ENCODE peak calls at places on chromosome 11, in seven cellular contexts. One of them, this sample, is unnamed.
A peak's percentile ranks its signal among the peaks of the same experiment; 100 is the strongest.

GRCh38 chr11:4881860-4882500 is at the start of gene OR51T1:
- DNase-seq in SK-N-SH: no peak
- DNase-seq in HepG2: no peak
- DNase-seq in GM12878: no peak
- DNase-seq in HCT116: no peak
- DNase-seq in H1: no peak
- DNase-seq in K562: peak; percentile 32
- DNase-seq in this sample: no peak

GRCh38 chr11:119432484-119433368 is 9.8 kb upstream of the THY1 start:
- DNase-seq in HepG2: no peak
- DNase-seq in K562: no peak
- DNase-seq in GM12878: no peak
- DNase-seq in SK-N-SH: peak; percentile 56
- DNase-seq in HCT116: no peak
- DNase-seq in H1: no peak
- DNase-seq in this sample: no peak

GRCh38 chr11:128716231-128716630 is 22.4 kb downstream of the FLI1 start:
- DNase-seq in HepG2: no peak
- DNase-seq in GM12878: no peak
- DNase-seq in HCT116: no peak
- DNase-seq in H1: no peak
- DNase-seq in K562: no peak
- DNase-seq in SK-N-SH: no peak
- DNase-seq in this sample: no peak

GRCh38 chr11:67486481-67487195 is 3.8 kb downstream of the AIP start:
- DNase-seq in SK-N-SH: no peak
- DNase-seq in H1: no peak
- DNase-seq in HCT116: no peak
- DNase-seq in K562: no peak
- DNase-seq in HepG2: no peak
- DNase-seq in GM12878: peak; percentile 87
- DNase-seq in this sample: no peak

GRCh38 chr11:62132188-62132587 is 8.4 kb downstream of the INCENP start:
- DNase-seq in K562: no peak
- DNase-seq in HCT116: no peak
- DNase-seq in HepG2: no peak
- DNase-seq in SK-N-SH: peak; percentile 9
- DNase-seq in GM12878: no peak
- DNase-seq in H1: no peak
- DNase-seq in this sample: no peak

GRCh38 chr11:71286701-71287643 is 34.6 kb upstream of the SHANK2 start:
- DNase-seq in HCT116: no peak
- DNase-seq in K562: no peak
- DNase-seq in H1: no peak
- DNase-seq in SK-N-SH: peak; percentile 61
- DNase-seq in GM12878: no peak
- DNase-seq in HepG2: peak; percentile 38
- DNase-seq in this sample: no peak

GRCh38 chr11:132111341-132111740 is 740.9 kb downstream of the NTM start:
- DNase-seq in GM12878: no peak
- DNase-seq in H1: no peak
- DNase-seq in SK-N-SH: no peak
- DNase-seq in HepG2: no peak
- DNase-seq in HCT116: no peak
- DNase-seq in K562: no peak
- DNase-seq in this sample: no peak

GRCh38 chr11:32829157-32829679 is 509 bp upstream of the PRRG4 start:
- DNase-seq in HepG2: no peak
- DNase-seq in H1: no peak
- DNase-seq in SK-N-SH: no peak
- DNase-seq in K562: no peak
- DNase-seq in HCT116: no peak
- DNase-seq in GM12878: no peak
- DNase-seq in this sample: no peak

GRCh38 chr11:4495986-4496385 is 13.5 kb downstream of the OR52K1 start:
- DNase-seq in HepG2: no peak
- DNase-seq in H1: no peak
- DNase-seq in HCT116: no peak
- DNase-seq in GM12878: no peak
- DNase-seq in K562: no peak
- DNase-seq in SK-N-SH: no peak
- DNase-seq in this sample: no peak

GRCh38 chr11:27722945-27723344 is 22.7 kb upstream of the BDNF start:
- DNase-seq in K562: no peak
- DNase-seq in HCT116: no peak
- DNase-seq in H1: peak; percentile 66
- DNase-seq in HepG2: no peak
- DNase-seq in SK-N-SH: peak; percentile 41
- DNase-seq in GM12878: no peak
- DNase-seq in this sample: no peak

GRCh38 chr11:5265832-5266231 is 3.9 kb downstream of the HBE1 start:
- DNase-seq in SK-N-SH: no peak
- DNase-seq in GM12878: no peak
- DNase-seq in K562: no peak
- DNase-seq in HCT116: no peak
- DNase-seq in H1: no peak
- DNase-seq in HepG2: no peak
- DNase-seq in this sample: no peak

GRCh38 chr11:134730096-134730495 is 318.1 kb upstream of the B3GAT1 start:
- DNase-seq in H1: no peak
- DNase-seq in SK-N-SH: no peak
- DNase-seq in HCT116: no peak
- DNase-seq in HepG2: no peak
- DNase-seq in K562: no peak
- DNase-seq in GM12878: no peak
- DNase-seq in this sample: no peak

GRCh38 chr11:120527111-120527748 is 15.7 kb downstream of the GRIK4 start:
- DNase-seq in HCT116: no peak
- DNase-seq in HepG2: no peak
- DNase-seq in H1: peak; percentile 87
- DNase-seq in GM12878: no peak
- DNase-seq in SK-N-SH: peak; percentile 90
- DNase-seq in K562: no peak
- DNase-seq in this sample: peak; percentile 47

GRCh38 chr11:80841716-80842115 is 1400.9 kb upstream of the TENM4 start:
- DNase-seq in GM12878: no peak
- DNase-seq in K562: no peak
- DNase-seq in SK-N-SH: no peak
- DNase-seq in HCT116: no peak
- DNase-seq in HepG2: no peak
- DNase-seq in H1: no peak
- DNase-seq in this sample: no peak

GRCh38 chr11:76691655-76692054 is 21.1 kb upstream of the LRRC32 start:
- DNase-seq in GM12878: no peak
- DNase-seq in SK-N-SH: no peak
- DNase-seq in K562: no peak
- DNase-seq in H1: no peak
- DNase-seq in HepG2: no peak
- DNase-seq in HCT116: no peak
- DNase-seq in this sample: no peak

GRCh38 chr11:130904380-130904779 is 11.9 kb downstream of the SNX19 start:
- DNase-seq in GM12878: no peak
- DNase-seq in HCT116: no peak
- DNase-seq in K562: peak; percentile 25
- DNase-seq in H1: no peak
- DNase-seq in HepG2: no peak
- DNase-seq in SK-N-SH: peak; percentile 14
- DNase-seq in this sample: no peak

GRCh38 chr11:77406396-77406795 is 67.5 kb downstream of the PAK1 start:
- DNase-seq in H1: no peak
- DNase-seq in HCT116: no peak
- DNase-seq in HepG2: no peak
- DNase-seq in SK-N-SH: no peak
- DNase-seq in K562: no peak
- DNase-seq in GM12878: no peak
- DNase-seq in this sample: no peak

GRCh38 chr11:35003658-35004057 is 87.2 kb downstream of the PDHX start:
- DNase-seq in H1: no peak
- DNase-seq in HepG2: no peak
- DNase-seq in HCT116: no peak
- DNase-seq in K562: no peak
- DNase-seq in GM12878: no peak
- DNase-seq in SK-N-SH: no peak
- DNase-seq in this sample: no peak

GRCh38 chr11:9089061-9089460 is 2.3 kb downstream of the SCUBE2 start:
- DNase-seq in K562: no peak
- DNase-seq in HCT116: no peak
- DNase-seq in H1: no peak
- DNase-seq in SK-N-SH: no peak
- DNase-seq in GM12878: no peak
- DNase-seq in HepG2: no peak
- DNase-seq in this sample: no peak

GRCh38 chr11:118175031-118175531 is 1.4 kb downstream of the SCN2B start:
- DNase-seq in HepG2: peak; percentile 83
- DNase-seq in K562: no peak
- DNase-seq in HCT116: no peak
- DNase-seq in GM12878: no peak
- DNase-seq in SK-N-SH: no peak
- DNase-seq in H1: no peak
- DNase-seq in this sample: no peak

GRCh38 chr11:130583866-130584265 is 135.4 kb downstream of the ADAMTS15 start:
- DNase-seq in K562: no peak
- DNase-seq in GM12878: no peak
- DNase-seq in HCT116: no peak
- DNase-seq in SK-N-SH: no peak
- DNase-seq in H1: no peak
- DNase-seq in HepG2: no peak
- DNase-seq in this sample: no peak

GRCh38 chr11:117966908-117967307 is 19.3 kb upstream of the IL10RA start:
- DNase-seq in GM12878: no peak
- DNase-seq in HCT116: no peak
- DNase-seq in H1: no peak
- DNase-seq in K562: no peak
- DNase-seq in SK-N-SH: no peak
- DNase-seq in HepG2: no peak
- DNase-seq in this sample: no peak

GRCh38 chr11:100821198-100821597 is 134.1 kb downstream of the ARHGAP42 start:
- DNase-seq in K562: no peak
- DNase-seq in HCT116: no peak
- DNase-seq in GM12878: no peak
- DNase-seq in HepG2: no peak
- DNase-seq in SK-N-SH: no peak
- DNase-seq in H1: no peak
- DNase-seq in this sample: no peak
- TF ChIP-seq YY1 in K562: no peak
- TF ChIP-seq YY1 in HCT116: no peak
- TF ChIP-seq YY1 in GM12878: no peak
- TF ChIP-seq YY1 in HepG2: no peak
- TF ChIP-seq YY1 in SK-N-SH: no peak
- TF ChIP-seq YY1 in H1: no peak
- TF ChIP-seq YY1 in this sample: no peak

GRCh38 chr11:1791912-1792311 is 28.2 kb upstream of the CTSD start:
- DNase-seq in SK-N-SH: no peak
- DNase-seq in GM12878: no peak
- DNase-seq in HCT116: no peak
- DNase-seq in H1: no peak
- DNase-seq in HepG2: no peak
- DNase-seq in K562: no peak
- DNase-seq in this sample: no peak

GRCh38 chr11:1792461-1792860 is 28.7 kb upstream of the CTSD start:
- DNase-seq in HepG2: no peak
- DNase-seq in SK-N-SH: no peak
- DNase-seq in HCT116: no peak
- DNase-seq in GM12878: no peak
- DNase-seq in K562: no peak
- DNase-seq in H1: no peak
- DNase-seq in this sample: no peak

GRCh38 chr11:1793091-1793490 is 29.4 kb upstream of the CTSD start:
- DNase-seq in H1: no peak
- DNase-seq in K562: no peak
- DNase-seq in GM12878: no peak
- DNase-seq in HCT116: no peak
- DNase-seq in HepG2: no peak
- DNase-seq in SK-N-SH: no peak
- DNase-seq in this sample: no peak

GRCh38 chr11:1797391-1798125 is 33.8 kb upstream of the CTSD start:
- DNase-seq in SK-N-SH: no peak
- DNase-seq in HepG2: no peak
- DNase-seq in K562: no peak
- DNase-seq in H1: no peak
- DNase-seq in GM12878: no peak
- DNase-seq in HCT116: no peak
- DNase-seq in this sample: no peak

GRCh38 chr11:1796297-1797011 is 32.7 kb upstream of the CTSD start:
- DNase-seq in SK-N-SH: no peak
- DNase-seq in HCT116: no peak
- DNase-seq in GM12878: no peak
- DNase-seq in H1: no peak
- DNase-seq in HepG2: no peak
- DNase-seq in K562: no peak
- DNase-seq in this sample: no peak
- TF ChIP-seq YY1 in SK-N-SH: no peak
- TF ChIP-seq YY1 in HCT116: no peak
- TF ChIP-seq YY1 in GM12878: no peak
- TF ChIP-seq YY1 in H1: no peak
- TF ChIP-seq YY1 in HepG2: no peak
- TF ChIP-seq YY1 in K562: no peak
- TF ChIP-seq YY1 in this sample: no peak

GRCh38 chr11:6596237-6596877 is 7.1 kb downstream of the RRP8 start:
- DNase-seq in H1: peak; percentile 16
- DNase-seq in SK-N-SH: no peak
- DNase-seq in HCT116: no peak
- DNase-seq in GM12878: no peak
- DNase-seq in HepG2: no peak
- DNase-seq in K562: no peak
- DNase-seq in this sample: no peak
- TF ChIP-seq YY1 in H1: no peak
- TF ChIP-seq YY1 in SK-N-SH: no peak
- TF ChIP-seq YY1 in HCT116: no peak
- TF ChIP-seq YY1 in GM12878: no peak
- TF ChIP-seq YY1 in HepG2: no peak
- TF ChIP-seq YY1 in K562: no peak
- TF ChIP-seq YY1 in this sample: no peak

GRCh38 chr11:7418916-7419315 is 66.4 kb upstream of the OLFML1 start:
- DNase-seq in HCT116: no peak
- DNase-seq in SK-N-SH: peak; percentile 12
- DNase-seq in H1: no peak
- DNase-seq in K562: no peak
- DNase-seq in HepG2: no peak
- DNase-seq in GM12878: no peak
- DNase-seq in this sample: no peak

GRCh38 chr11:7418061-7418460 is 67.2 kb upstream of the OLFML1 start:
- DNase-seq in SK-N-SH: no peak
- DNase-seq in K562: no peak
- DNase-seq in H1: no peak
- DNase-seq in GM12878: no peak
- DNase-seq in HCT116: no peak
- DNase-seq in HepG2: no peak
- DNase-seq in this sample: no peak

GRCh38 chr11:7423946-7424345 is 61.4 kb upstream of the OLFML1 start:
- DNase-seq in K562: no peak
- DNase-seq in SK-N-SH: no peak
- DNase-seq in GM12878: no peak
- DNase-seq in HCT116: no peak
- DNase-seq in HepG2: no peak
- DNase-seq in H1: no peak
- DNase-seq in this sample: no peak

GRCh38 chr11:7422544-7423331 is 62.6 kb upstream of the OLFML1 start:
- DNase-seq in GM12878: no peak
- DNase-seq in HCT116: no peak
- DNase-seq in HepG2: no peak
- DNase-seq in H1: no peak
- DNase-seq in SK-N-SH: no peak
- DNase-seq in K562: no peak
- DNase-seq in this sample: no peak

GRCh38 chr11:7421136-7421535 is 64.2 kb upstream of the OLFML1 start:
- DNase-seq in GM12878: no peak
- DNase-seq in HepG2: no peak
- DNase-seq in HCT116: no peak
- DNase-seq in SK-N-SH: no peak
- DNase-seq in K562: no peak
- DNase-seq in H1: no peak
- DNase-seq in this sample: no peak
- TF ChIP-seq YY1 in GM12878: no peak
- TF ChIP-seq YY1 in HepG2: no peak
- TF ChIP-seq YY1 in HCT116: no peak
- TF ChIP-seq YY1 in SK-N-SH: no peak
- TF ChIP-seq YY1 in K562: no peak
- TF ChIP-seq YY1 in H1: no peak
- TF ChIP-seq YY1 in this sample: no peak